ENCODE peak calls at places on chromosome 10, in eight cellular contexts. N, G, X, D, M, B, S and Y are unnamed samples.

GRCh38 chr10:81116201-81116600 is 578.5 kb downstream of the SH2D4B start:
- DNase-seq in G (no peak), N (no peak), X (no peak), D (peak; percentile 4), S (no peak), M (no peak), B (no peak), Y (no peak)

GRCh38 chr10:132489053-132489703 is 48.4 kb upstream of the INPP5A start:
- DNase-seq in M (no peak), X (peak; percentile 16), S (peak; percentile 22), D (peak; percentile 51), B (no peak), N (no peak), G (no peak), Y (no peak)

GRCh38 chr10:90775351-90776028 is 82.3 kb downstream of the HTR7 start:
- DNase-seq in M (peak; percentile 13), S (no peak), X (no peak), D (no peak), B (no peak), N (no peak), G (no peak), Y (peak; percentile 35)

GRCh38 chr10:17586741-17587720 is 30.1 kb downstream of the HACD1 start:
- DNase-seq in M (no peak), D (peak; percentile 43), B (no peak), N (no peak), S (no peak), G (no peak), X (no peak), Y (no peak)

GRCh38 chr10:87038786-87039185 is 18.7 kb downstream of the FAM25A start:
- DNase-seq in B (peak; percentile 27), X (no peak), D (no peak), G (no peak), N (no peak), M (peak; percentile 37), S (no peak), Y (no peak)

GRCh38 chr10:129031233-129032150 is 435.5 kb upstream of the MGMT start:
- DNase-seq in M (peak; percentile 43), S (peak; percentile 63), X (peak; percentile 31), D (peak; percentile 12), N (peak; percentile 68), B (peak; percentile 45), G (peak; percentile 48), Y (peak; percentile 40)

GRCh38 chr10:77467422-77467963 is 170.1 kb downstream of the KCNMA1 start:
- DNase-seq in G (no peak), D (no peak), B (peak; percentile 28), S (no peak), X (peak; percentile 30), N (no peak), M (no peak), Y (no peak)

GRCh38 chr10:91201213-91201996 is 19.1 kb upstream of the PCGF5 start:
- DNase-seq in S (no peak), N (no peak), B (no peak), G (no peak), M (no peak), X (no peak), D (no peak), Y (no peak)

GRCh38 chr10:11282661-11283060 is 265.0 kb downstream of the CELF2 start:
- DNase-seq in D (no peak), M (no peak), S (no peak), B (no peak), G (no peak), N (no peak), X (no peak), Y (no peak)

GRCh38 chr10:32333849-32334248 is 13.1 kb downstream of the EPC1 start:
- DNase-seq in G (no peak), B (no peak), M (no peak), N (no peak), D (no peak), X (no peak), S (no peak), Y (no peak)

GRCh38 chr10:133299224-133299623 is 9.4 kb downstream of the TUBGCP2 start:
- DNase-seq in D (no peak), M (no peak), G (no peak), S (no peak), X (no peak), N (no peak), B (no peak), Y (no peak)

GRCh38 chr10:102420443-102420809 is 210 bp upstream of the FBXL15 start:
- DNase-seq in X (peak; percentile 90), N (no peak), G (no peak), D (no peak), B (peak; percentile 89), S (no peak), M (peak; percentile 92), Y (no peak)

GRCh38 chr10:59885430-59886134 is 20.8 kb downstream of the CCDC6 start:
- DNase-seq in X (no peak), N (no peak), G (no peak), M (peak; percentile 53), B (no peak), S (no peak), D (no peak), Y (no peak)

DNA sequence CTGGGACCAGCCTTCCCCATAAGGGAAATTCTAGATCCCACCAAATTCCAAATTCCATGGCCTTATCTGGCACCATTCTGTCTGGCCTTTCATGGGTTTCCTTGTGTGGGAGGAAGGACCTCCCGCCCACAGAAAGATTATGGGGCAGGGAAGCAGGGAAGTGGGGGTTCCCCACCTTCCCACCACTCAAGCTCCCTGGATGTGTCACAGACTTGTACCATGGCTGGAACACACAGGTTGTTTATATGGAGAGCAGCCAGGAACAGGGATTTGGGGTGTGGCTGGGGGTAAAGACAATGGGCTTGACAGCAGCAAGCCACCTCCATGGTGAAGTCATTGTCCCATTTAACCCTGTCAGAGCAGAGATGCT is 18.3 kb downstream of the UNC5B start:
- DNase-seq in X (no peak), N (no peak), B (no peak), M (no peak), G (no peak), S (no peak), D (no peak), Y (no peak)
- H3K27ac ChIP-seq in X (no peak overlapping the region), N (no peak overlapping the region), B (no peak overlapping the region), M (no peak overlapping the region), G (no peak overlapping the region), S (no peak overlapping the region), D (no peak overlapping the region), Y (no peak overlapping the region)

GRCh38 chr10:120979435-120980315 is 128.5 kb downstream of the WDR11 start:
- DNase-seq in G (peak; percentile 28), D (no peak), B (peak; percentile 78), N (peak; percentile 11), M (peak; percentile 81), X (peak; percentile 73), S (no peak), Y (peak; percentile 85)
- TF ChIP-seq POLR2A in G (no peak), D (no peak), B (no peak), N (no peak), M (peak; percentile 14), X (peak; percentile 41), S (no peak), Y (peak; percentile 55)

GRCh38 chr10:113493195-113493594 is 59.7 kb upstream of the HABP2 start:
- DNase-seq in S (no peak), N (no peak), D (peak; percentile 1), B (no peak), M (no peak), G (no peak), X (no peak), Y (no peak)

GRCh38 chr10:113494736-113495135 is 58.1 kb upstream of the HABP2 start:
- DNase-seq in M (no peak), B (no peak), N (no peak), X (no peak), G (no peak), S (no peak), D (no peak), Y (no peak)

GRCh38 chr10:113492181-113492580 is 60.7 kb upstream of the HABP2 start:
- DNase-seq in G (no peak), S (no peak), N (no peak), M (no peak), X (no peak), D (no peak), B (no peak), Y (no peak)

GRCh38 chr10:113496124-113496523 is 56.7 kb upstream of the HABP2 start:
- DNase-seq in S (peak; percentile 30), B (no peak), N (no peak), M (no peak), X (no peak), G (peak; percentile 54), D (no peak), Y (no peak)

DNA sequence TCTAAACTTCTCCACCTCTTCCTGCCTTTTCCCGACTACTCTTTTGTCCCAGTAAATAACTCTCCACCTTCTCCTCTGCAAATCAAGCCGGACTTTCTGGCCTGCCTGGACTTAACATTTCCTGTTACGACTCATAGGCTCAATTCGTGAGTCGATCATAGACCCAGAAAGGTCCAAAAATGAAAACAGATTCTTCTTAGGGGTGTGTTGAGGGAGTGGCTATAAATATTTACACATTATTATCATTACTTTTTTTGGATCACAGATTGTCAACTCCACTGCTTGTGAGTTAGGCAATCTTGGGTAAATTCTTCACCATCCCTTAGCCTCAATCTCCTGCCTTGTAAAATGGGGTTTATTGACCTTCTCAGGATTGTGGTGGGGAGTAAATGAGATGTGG is 58.9 kb upstream of the HABP2 start:
- DNase-seq in N (no peak), M (no peak), B (no peak), D (no peak), X (no peak), S (no peak), G (no peak), Y (no peak)
- H3K4me3 ChIP-seq in N (no peak overlapping the region), M (no peak overlapping the region), B (no peak overlapping the region), D (no peak overlapping the region), X (no peak overlapping the region), S (no peak overlapping the region), G (no peak overlapping the region), Y (no peak overlapping the region)

GRCh38 chr10:23146069-23146657 is 45.9 kb upstream of the PTF1A start:
- DNase-seq in S (no peak), G (no peak), B (no peak), M (no peak), D (no peak), N (no peak), X (no peak), Y (no peak)

GRCh38 chr10:23150081-23150480 is 42.0 kb upstream of the PTF1A start:
- DNase-seq in G (no peak), D (no peak), N (no peak), X (no peak), B (no peak), S (no peak), M (no peak), Y (no peak)

GRCh38 chr10:23147035-23147434 is 45.1 kb upstream of the PTF1A start:
- DNase-seq in B (no peak), G (no peak), D (no peak), M (no peak), N (no peak), X (no peak), S (no peak), Y (no peak)

GRCh38 chr10:23150610-23151009 is 41.5 kb upstream of the PTF1A start:
- DNase-seq in G (no peak), B (no peak), M (no peak), X (no peak), N (no peak), D (no peak), S (no peak), Y (no peak)

DNA sequence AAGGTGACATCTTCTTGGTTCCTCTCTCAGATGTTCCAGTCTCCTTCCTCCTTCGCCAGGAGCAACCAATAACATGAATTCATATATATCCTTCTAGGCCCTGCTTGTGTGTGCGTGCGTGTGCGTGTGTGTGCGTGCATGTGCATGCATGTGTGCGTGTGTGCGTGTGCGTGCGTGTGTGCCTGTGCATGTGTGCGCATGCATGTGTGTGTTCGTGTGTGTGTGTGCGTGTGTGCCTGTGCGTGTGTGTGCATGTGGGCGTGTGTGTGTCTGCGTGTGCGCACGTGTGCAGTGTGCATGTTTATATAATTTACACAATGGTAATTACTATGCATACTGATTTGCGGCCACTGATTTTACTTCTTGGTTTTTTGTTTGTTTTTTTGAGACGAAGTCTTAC is 43.9 kb upstream of the PTF1A start:
- DNase-seq in D (no peak), M (no peak), B (no peak), N (no peak), S (no peak), X (no peak), G (no peak), Y (no peak)
- H3K27ac ChIP-seq in D (no peak overlapping the region), M (no peak overlapping the region), B (no peak overlapping the region), N (no peak overlapping the region), S (no peak overlapping the region), X (no peak overlapping the region), G (no peak overlapping the region), Y (no peak overlapping the region)